ENCODE peak calls at places on chromosomes 11 and 22, in eight cellular contexts. V is upper lobe of right lung; R is CD8-positive, alpha-beta T cell; Q is colonic mucosa; H is HAP-1; X is cardiac muscle cell; F is fibroblast of lung; W is heart right ventricle. D is an unnamed sample. For H3K4me1, the result is how much of the 10 kb centered on the place peaks cover.

GRCh38 chr11:87290304-87290922 is 252.7 kb downstream of the TMEM135 start:
- DNase-seq in V (no peak), R (no peak), Q (no peak), H (no peak), X (peak), F (peak), W (no peak), D (peak)

GRCh38 chr11:66874232-66874631 is 17.4 kb downstream of the LRFN4 start:
- DNase-seq in V (no peak), R (no peak), Q (no peak), H (no peak), X (no peak), F (no peak), W (no peak), D (no peak)

GRCh38 chr11:121240650-121241299 is 51.8 kb upstream of the SC5D start:
- DNase-seq in V (no peak), R (no peak), Q (no peak), H (no peak), X (no peak), F (no peak), W (no peak), D (no peak)

GRCh38 chr22:24398409-24398808 is 29.0 kb upstream of the ADORA2A start:
- DNase-seq in V (no peak), R (no peak), Q (no peak), H (no peak), X (no peak), F (no peak), W (no peak), D (no peak)

GRCh38 chr11:120900642-120901041 is 123.3 kb upstream of the TBCEL start:
- DNase-seq in V (no peak), R (no peak), Q (no peak), H (no peak), X (peak), F (no peak), W (no peak), D (no peak)

GRCh38 chr11:126564588-126564987 is 209.1 kb downstream of the ST3GAL4 start:
- DNase-seq in V (no peak), R (no peak), Q (no peak), H (no peak), X (no peak), F (no peak), W (no peak), D (no peak)

GRCh38 chr11:116580828-116581227 is 192.0 kb downstream of the BUD13 start:
- DNase-seq in V (no peak), R (no peak), Q (no peak), H (peak), X (peak), F (no peak), W (no peak), D (no peak)

GRCh38 chr22:29726512-29727247 is 6.9 kb downstream of the CABP7 start:
- DNase-seq in V (no peak), R (no peak), Q (no peak), H (no peak), X (no peak), F (no peak), W (no peak), D (no peak)

GRCh38 chr11:44208976-44209603 is 100.8 kb downstream of the ALX4 start:
- DNase-seq in V (no peak), R (no peak), Q (no peak), H (no peak), X (no peak), F (no peak), W (no peak), D (no peak)

GRCh38 chr11:64358536-64358906 is 441 bp upstream of the RPS6KA4 start:
- DNase-seq in V (no peak), R (no peak), Q (no peak), H (no peak), X (no peak), F (no peak), W (no peak), D (no peak)

GRCh38 chr22:24727218-24727851 is 47.2 kb downstream of the PIWIL3 start:
- DNase-seq in V (no peak), R (no peak), Q (peak), H (peak), X (no peak), F (peak), W (no peak), D (no peak)

GRCh38 chr11:14423633-14424032 is 64.7 kb upstream of the RRAS2 start:
- DNase-seq in V (no peak), R (no peak), Q (no peak), H (no peak), X (no peak), F (peak), W (no peak), D (no peak)

GRCh38 chr11:61055776-61056175 is 46.5 kb upstream of the CD5 start:
- DNase-seq in V (no peak), R (no peak), Q (no peak), H (no peak), X (no peak), F (no peak), W (no peak), D (no peak)

GRCh38 chr11:41118521-41118920 is 340.9 kb downstream of the LRRC4C start:
- DNase-seq in V (no peak), R (no peak), Q (no peak), H (no peak), X (no peak), F (no peak), W (no peak), D (no peak)

GRCh38 chr11:119741369-119742262 is 12.6 kb upstream of the NECTIN1 start:
- DNase-seq in V (peak), R (peak), Q (peak), H (peak), X (peak), F (no peak), W (peak), D (no peak)

GRCh38 chr11:12186683-12187082 is 76.3 kb downstream of the MICAL2 start:
- DNase-seq in V (no peak), R (no peak), Q (no peak), H (no peak), X (no peak), F (no peak), W (no peak), D (no peak)
- H3K4me1 ChIP-seq in V (under half), R (under half), Q (under half), H (under half), X (half or more), F (under half), W (under half), D (under half)

DNA sequence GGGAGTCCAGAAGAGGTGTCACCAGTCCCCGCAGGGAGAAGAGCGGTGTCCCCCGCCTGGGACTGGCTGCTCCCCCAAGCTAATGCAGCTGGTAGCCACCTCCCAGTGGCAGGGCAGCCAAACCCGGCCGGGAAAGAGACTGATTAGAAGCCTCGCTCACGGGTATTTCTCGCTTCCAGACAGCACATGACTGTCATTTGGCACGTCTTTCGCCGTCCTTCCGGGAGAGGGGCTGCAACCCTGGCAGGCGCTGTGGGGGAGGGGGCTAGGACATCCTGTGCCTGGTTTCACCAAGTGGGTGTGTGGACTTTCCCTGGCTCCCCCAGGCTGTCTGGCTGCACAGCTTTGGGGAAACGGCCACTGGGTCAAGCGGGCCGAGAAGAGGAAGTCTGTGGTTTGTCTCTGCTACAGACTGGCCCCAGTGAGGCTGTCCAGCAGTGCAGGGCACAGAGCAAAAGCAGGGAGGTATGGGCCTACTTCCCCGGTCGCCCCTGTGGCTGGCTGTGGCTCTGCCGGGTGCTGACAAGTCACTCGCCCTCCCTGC is 3.8 kb downstream of the CD81 start:
- DNase-seq in V (peak), R (no peak), Q (peak), H (no peak), X (no peak), F (peak), W (peak), D (no peak)
- H3K4me1 ChIP-seq in V (half or more), R (half or more), Q (under half), H (under half), X (under half), F (under half), W (half or more), D (under half)

GRCh38 chr11:20112291-20113146 is 47.8 kb downstream of the DBX1 start:
- DNase-seq in V (peak), R (no peak), Q (peak), H (peak), X (no peak), F (peak), W (peak), D (no peak)
- H3K4me1 ChIP-seq in V (under half), R (under half), Q (under half), H (under half), X (under half), F (under half), W (under half), D (under half)

GRCh38 chr11:46675949-46676348 is 24.5 kb downstream of the ARHGAP1 start:
- DNase-seq in V (no peak), R (no peak), Q (no peak), H (no peak), X (no peak), F (no peak), W (no peak), D (no peak)
- H3K4me1 ChIP-seq in V (under half), R (half or more), Q (under half), H (under half), X (under half), F (under half), W (under half), D (under half)